ENCODE peak calls at places on chromosomes 1 and 21, in four cellular contexts. V, Z, S and N are unnamed samples.

GRCh38 chr1:14323665-14324630 is 274.5 kb upstream of the KAZN start:
- DNase-seq in V (no peak), Z (no peak), S (no peak), N (no peak)

GRCh38 chr1:248111157-248111556 is 16.2 kb downstream of the OR2L13 start:
- DNase-seq in V (no peak), Z (peak; percentile 1), S (peak; percentile 1), N (no peak)

GRCh38 chr1:11736746-11737639 is 1.1 kb downstream of the AGTRAP start:
- DNase-seq in V (no peak), Z (peak; percentile 85), S (peak; percentile 49), N (peak; percentile 91)

GRCh38 chr1:185045793-185046441 is 559 bp downstream of the RNF2 start:
- DNase-seq in V (peak; percentile 4), Z (peak; percentile 35), S (peak; percentile 50), N (peak; percentile 45)

GRCh38 chr1:59428828-59429227 is 131.9 kb downstream of the FGGY start:
- DNase-seq in V (no peak), Z (no peak), S (no peak), N (no peak)

GRCh38 chr1:89598450-89599331 is 34.2 kb upstream of the LRRC8C start:
- DNase-seq in V (no peak), Z (peak; percentile 68), S (peak; percentile 32), N (peak; percentile 36)

GRCh38 chr1:47866631-47867446 is 130.3 kb downstream of the TRABD2B start:
- DNase-seq in V (no peak), Z (no peak), S (peak; percentile 19), N (no peak)

GRCh38 chr21:33261635-33262034 is 4.5 kb upstream of the IL10RB start:
- DNase-seq in V (no peak), Z (peak; percentile 78), S (no peak), N (peak; percentile 63)

GRCh38 chr1:224620105-224620504 is 4.0 kb downstream of the CNIH3 start:
- DNase-seq in V (no peak), Z (no peak), S (no peak), N (no peak)

GRCh38 chr1:182713939-182714338 is 29.6 kb upstream of the RGS8 start:
- DNase-seq in V (no peak), Z (no peak), S (no peak), N (no peak)

GRCh38 chr1:230863449-230863848 is 4.9 kb downstream of the C1orf198 start:
- DNase-seq in V (no peak), Z (no peak), S (no peak), N (no peak)

GRCh38 chr1:99657213-99658030 is 11.5 kb downstream of the PALMD start:
- DNase-seq in V (no peak), Z (no peak), S (no peak), N (peak; percentile 21)

GRCh38 chr1:97553975-97554374 is 366.9 kb downstream of the DPYD start:
- DNase-seq in V (no peak), Z (no peak), S (no peak), N (no peak)

GRCh38 chr1:198520524-198521254 is 19.8 kb downstream of the ATP6V1G3 start:
- DNase-seq in V (no peak), Z (no peak), S (no peak), N (no peak)

GRCh38 chr1:222618001-222618879 is at the start of gene MIA3:
- DNase-seq in V (peak; percentile 23), Z (peak; percentile 16), S (peak; percentile 76), N (peak; percentile 25)

GRCh38 chr1:9406111-9406510 is 113.4 kb downstream of the SPSB1 start:
- DNase-seq in V (no peak), Z (no peak), S (peak; percentile 30), N (no peak)

GRCh38 chr1:244447024-244447423 is 4.7 kb downstream of the ADSS2 start:
- DNase-seq in V (no peak), Z (no peak), S (no peak), N (no peak)

GRCh38 chr1:43275826-43276620 is 6.2 kb downstream of the TMEM125 start:
- DNase-seq in V (no peak), Z (no peak), S (no peak), N (no peak)

GRCh38 chr1:225567789-225568188 is 85.1 kb downstream of the ENAH start:
- DNase-seq in V (no peak), Z (peak; percentile 54), S (no peak), N (peak; percentile 41)

GRCh38 chr1:218305447-218306064 is 20.5 kb downstream of the RRP15 start:
- DNase-seq in V (no peak), Z (no peak), S (no peak), N (no peak)

GRCh38 chr1:66489972-66490601 is 43.9 kb upstream of the SGIP1 start:
- DNase-seq in V (no peak), Z (peak; percentile 22), S (no peak), N (no peak)

GRCh38 chr1:191371626-191372025 is 786.6 kb upstream of the RGS18 start:
- DNase-seq in V (no peak), Z (peak; percentile 0), S (no peak), N (peak; percentile 0)

GRCh38 chr21:15521644-15522001 is 208.2 kb upstream of the USP25 start:
- DNase-seq in V (no peak), Z (no peak), S (no peak), N (no peak)

GRCh38 chr1:224503161-224504118 is 68.8 kb upstream of the WDR26 start:
- DNase-seq in V (no peak), Z (peak; percentile 72), S (peak; percentile 99), N (peak; percentile 70)